ENCODE peak calls at places on chromosome 5, in six cellular contexts. One of them, this sample, is unnamed. For H3K36me3, the result is how much of the 10 kb centered on the place peaks cover.

GRCh38 chr5:83095973-83096539 is 18.7 kb downstream of the XRCC4 start:
- DNase-seq in mammary epithelial cell: peak
- DNase-seq in PC-3: peak
- DNase-seq in adrenal gland: peak
- DNase-seq in neural progenitor cell: no peak
- DNase-seq in endodermal cell: no peak
- DNase-seq in this sample: no peak

GRCh38 chr5:137086289-137086838 is 412.8 kb downstream of the SPOCK1 start:
- DNase-seq in mammary epithelial cell: no peak
- DNase-seq in neural progenitor cell: peak
- DNase-seq in PC-3: no peak
- DNase-seq in endodermal cell: no peak
- DNase-seq in adrenal gland: no peak
- DNase-seq in this sample: no peak

GRCh38 chr5:66742083-66742895 is 146.1 kb downstream of the MAST4 start:
- DNase-seq in neural progenitor cell: peak
- DNase-seq in endodermal cell: peak
- DNase-seq in mammary epithelial cell: no peak
- DNase-seq in adrenal gland: no peak
- DNase-seq in PC-3: no peak
- DNase-seq in this sample: peak

GRCh38 chr5:68377733-68378132 is 162.2 kb downstream of the PIK3R1 start:
- DNase-seq in mammary epithelial cell: no peak
- DNase-seq in PC-3: no peak
- DNase-seq in adrenal gland: no peak
- DNase-seq in neural progenitor cell: no peak
- DNase-seq in endodermal cell: no peak
- DNase-seq in this sample: no peak

GRCh38 chr5:150322202-150322601 is 19.5 kb upstream of the ARSI start:
- DNase-seq in PC-3: peak
- DNase-seq in neural progenitor cell: no peak
- DNase-seq in endodermal cell: no peak
- DNase-seq in adrenal gland: no peak
- DNase-seq in mammary epithelial cell: peak
- DNase-seq in this sample: no peak

GRCh38 chr5:167155387-167156051 is 1135.9 kb upstream of the WWC1 start:
- DNase-seq in neural progenitor cell: no peak
- DNase-seq in endodermal cell: no peak
- DNase-seq in PC-3: no peak
- DNase-seq in mammary epithelial cell: no peak
- DNase-seq in adrenal gland: no peak
- DNase-seq in this sample: no peak

GRCh38 chr5:143261748-143262392 is 141.6 kb downstream of the NR3C1 start:
- DNase-seq in adrenal gland: no peak
- DNase-seq in mammary epithelial cell: peak
- DNase-seq in PC-3: peak
- DNase-seq in endodermal cell: no peak
- DNase-seq in neural progenitor cell: no peak
- DNase-seq in this sample: no peak

GRCh38 chr5:72138943-72139467 is 31.7 kb downstream of the MAP1B start:
- DNase-seq in neural progenitor cell: no peak
- DNase-seq in adrenal gland: peak
- DNase-seq in PC-3: peak
- DNase-seq in endodermal cell: no peak
- DNase-seq in mammary epithelial cell: peak
- DNase-seq in this sample: no peak

GRCh38 chr5:73344835-73345234 is 103.7 kb downstream of the FOXD1 start:
- DNase-seq in neural progenitor cell: no peak
- DNase-seq in endodermal cell: no peak
- DNase-seq in mammary epithelial cell: no peak
- DNase-seq in PC-3: no peak
- DNase-seq in adrenal gland: no peak
- DNase-seq in this sample: no peak

GRCh38 chr5:8953016-8953415 is 592.9 kb downstream of the SEMA5A start:
- DNase-seq in PC-3: no peak
- DNase-seq in adrenal gland: no peak
- DNase-seq in endodermal cell: no peak
- DNase-seq in neural progenitor cell: no peak
- DNase-seq in mammary epithelial cell: no peak
- DNase-seq in this sample: no peak

GRCh38 chr5:95881833-95882232 is 59.3 kb upstream of the GLRX start:
- DNase-seq in mammary epithelial cell: peak
- DNase-seq in neural progenitor cell: no peak
- DNase-seq in PC-3: no peak
- DNase-seq in endodermal cell: no peak
- DNase-seq in adrenal gland: no peak
- DNase-seq in this sample: no peak

GRCh38 chr5:95883185-95884020 is 60.9 kb upstream of the GLRX start:
- DNase-seq in endodermal cell: no peak
- DNase-seq in mammary epithelial cell: peak
- DNase-seq in adrenal gland: no peak
- DNase-seq in neural progenitor cell: no peak
- DNase-seq in PC-3: no peak
- DNase-seq in this sample: no peak

GRCh38 chr5:95886340-95887044 is 64.0 kb upstream of the GLRX start:
- DNase-seq in PC-3: no peak
- DNase-seq in neural progenitor cell: no peak
- DNase-seq in endodermal cell: no peak
- DNase-seq in adrenal gland: no peak
- DNase-seq in mammary epithelial cell: no peak
- DNase-seq in this sample: no peak

GRCh38 chr5:95884511-95884910 is 62.0 kb upstream of the GLRX start:
- DNase-seq in endodermal cell: no peak
- DNase-seq in PC-3: no peak
- DNase-seq in adrenal gland: no peak
- DNase-seq in neural progenitor cell: no peak
- DNase-seq in mammary epithelial cell: no peak
- DNase-seq in this sample: no peak

GRCh38 chr5:95884021-95884333 is 61.5 kb upstream of the GLRX start:
- DNase-seq in mammary epithelial cell: peak
- DNase-seq in neural progenitor cell: no peak
- DNase-seq in PC-3: peak
- DNase-seq in endodermal cell: no peak
- DNase-seq in adrenal gland: no peak
- DNase-seq in this sample: no peak
- H3K36me3 ChIP-seq in mammary epithelial cell: under half
- H3K36me3 ChIP-seq in neural progenitor cell: under half
- H3K36me3 ChIP-seq in PC-3: under half
- H3K36me3 ChIP-seq in endodermal cell: under half
- H3K36me3 ChIP-seq in adrenal gland: under half
- H3K36me3 ChIP-seq in this sample: under half

DNA sequence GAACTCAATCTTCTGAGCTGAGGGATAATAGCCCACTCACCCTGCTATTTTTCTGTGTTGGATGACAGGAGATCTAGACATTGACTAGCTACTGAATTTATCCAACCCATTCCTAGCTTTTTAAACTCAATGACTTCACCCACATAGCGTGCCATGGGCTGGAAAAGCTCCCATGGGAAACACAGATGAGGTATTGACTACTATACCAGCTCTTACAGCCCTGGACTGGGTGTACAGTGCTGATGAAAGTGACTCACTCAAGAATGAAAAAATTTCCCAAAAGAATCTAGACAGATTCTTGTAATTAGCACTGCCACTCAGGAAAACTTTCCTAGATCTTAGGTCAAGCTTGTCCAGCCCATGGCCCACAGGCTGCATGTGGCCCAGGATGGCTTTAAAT is 72.7 kb upstream of the NREP start:
- DNase-seq in neural progenitor cell: no peak
- DNase-seq in endodermal cell: no peak
- DNase-seq in PC-3: peak
- DNase-seq in adrenal gland: no peak
- DNase-seq in mammary epithelial cell: peak
- DNase-seq in this sample: no peak
- H3K4me3 ChIP-seq in neural progenitor cell: no peak
- H3K4me3 ChIP-seq in endodermal cell: peak
- H3K4me3 ChIP-seq in PC-3: no peak
- H3K4me3 ChIP-seq in adrenal gland: no peak
- H3K4me3 ChIP-seq in mammary epithelial cell: no peak
- H3K4me3 ChIP-seq in this sample: no peak

DNA sequence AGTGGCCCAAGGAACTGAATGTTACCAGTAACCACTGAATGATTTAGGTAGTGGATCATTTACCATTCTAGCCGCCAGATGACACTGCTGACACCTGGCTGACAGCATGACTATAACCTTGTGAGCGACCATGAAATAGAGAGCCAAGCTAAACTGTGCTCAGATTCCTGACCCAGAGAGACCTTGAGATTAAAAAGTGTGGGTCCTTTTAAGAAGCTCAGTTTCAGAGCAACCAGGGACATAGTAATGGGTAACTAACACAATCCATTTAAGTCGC is 566.0 kb downstream of the EFNA5 start:
- DNase-seq in neural progenitor cell: no peak
- DNase-seq in endodermal cell: peak
- DNase-seq in adrenal gland: no peak
- DNase-seq in PC-3: peak
- DNase-seq in mammary epithelial cell: no peak
- DNase-seq in this sample: peak
- TF ChIP-seq CTCF in neural progenitor cell: peak
- TF ChIP-seq CTCF in endodermal cell: peak
- TF ChIP-seq CTCF in adrenal gland: no peak
- TF ChIP-seq CTCF in PC-3: peak
- TF ChIP-seq CTCF in mammary epithelial cell: no peak
- TF ChIP-seq CTCF in this sample: no peak

GRCh38 chr5:10250804-10251276 is 760 bp downstream of the CCT5 start:
- DNase-seq in mammary epithelial cell: peak
- DNase-seq in neural progenitor cell: peak
- DNase-seq in PC-3: peak
- DNase-seq in endodermal cell: no peak
- DNase-seq in adrenal gland: no peak
- DNase-seq in this sample: no peak

GRCh38 chr5:10249948-10250803 is at the start of gene CCT5:
- DNase-seq in endodermal cell: peak
- DNase-seq in PC-3: peak
- DNase-seq in mammary epithelial cell: peak
- DNase-seq in neural progenitor cell: peak
- DNase-seq in adrenal gland: peak
- DNase-seq in this sample: peak

GRCh38 chr5:10251409-10251808 is 1.3 kb downstream of the CCT5 start:
- DNase-seq in adrenal gland: no peak
- DNase-seq in endodermal cell: peak
- DNase-seq in mammary epithelial cell: no peak
- DNase-seq in neural progenitor cell: no peak
- DNase-seq in PC-3: peak
- DNase-seq in this sample: no peak

GRCh38 chr5:10254686-10255085 is 4.6 kb downstream of the CCT5 start:
- DNase-seq in endodermal cell: no peak
- DNase-seq in adrenal gland: no peak
- DNase-seq in mammary epithelial cell: no peak
- DNase-seq in neural progenitor cell: no peak
- DNase-seq in PC-3: no peak
- DNase-seq in this sample: no peak

GRCh38 chr5:10253390-10253789 is 3.3 kb downstream of the CCT5 start:
- DNase-seq in mammary epithelial cell: no peak
- DNase-seq in endodermal cell: no peak
- DNase-seq in adrenal gland: no peak
- DNase-seq in neural progenitor cell: no peak
- DNase-seq in PC-3: no peak
- DNase-seq in this sample: no peak
- H3K36me3 ChIP-seq in mammary epithelial cell: under half
- H3K36me3 ChIP-seq in endodermal cell: half or more
- H3K36me3 ChIP-seq in adrenal gland: under half
- H3K36me3 ChIP-seq in neural progenitor cell: under half
- H3K36me3 ChIP-seq in PC-3: half or more
- H3K36me3 ChIP-seq in this sample: under half

GRCh38 chr5:51651889-51652288 is 268.6 kb downstream of the ISL1 start:
- DNase-seq in PC-3: peak
- DNase-seq in adrenal gland: no peak
- DNase-seq in neural progenitor cell: no peak
- DNase-seq in mammary epithelial cell: peak
- DNase-seq in endodermal cell: no peak
- DNase-seq in this sample: no peak

GRCh38 chr5:51661646-51662265 is 278.5 kb downstream of the ISL1 start:
- DNase-seq in endodermal cell: no peak
- DNase-seq in PC-3: no peak
- DNase-seq in adrenal gland: no peak
- DNase-seq in mammary epithelial cell: no peak
- DNase-seq in neural progenitor cell: no peak
- DNase-seq in this sample: no peak

GRCh38 chr5:51652980-51653379 is 269.7 kb downstream of the ISL1 start:
- DNase-seq in adrenal gland: no peak
- DNase-seq in mammary epithelial cell: peak
- DNase-seq in PC-3: peak
- DNase-seq in endodermal cell: no peak
- DNase-seq in neural progenitor cell: peak
- DNase-seq in this sample: no peak

GRCh38 chr5:51657340-51658240 is 274.3 kb downstream of the ISL1 start:
- DNase-seq in adrenal gland: no peak
- DNase-seq in PC-3: peak
- DNase-seq in endodermal cell: no peak
- DNase-seq in neural progenitor cell: no peak
- DNase-seq in mammary epithelial cell: peak
- DNase-seq in this sample: no peak
- H3K4me3 ChIP-seq in adrenal gland: no peak
- H3K4me3 ChIP-seq in PC-3: no peak
- H3K4me3 ChIP-seq in endodermal cell: no peak
- H3K4me3 ChIP-seq in neural progenitor cell: no peak
- H3K4me3 ChIP-seq in mammary epithelial cell: no peak
- H3K4me3 ChIP-seq in this sample: no peak

This sample was measured in mucosa of descending colon.